ENCODE peak calls at places on chromosome 10, in four cellular contexts. C is IMR-90, A is neuronal stem cell, F is mesendoderm. K is an unnamed sample.

GRCh38 chr10:68721673-68721963 is 579 bp downstream of the CCAR1 start:
- DNase-seq in C (no peak), A (no peak), F (peak), K (no peak)

GRCh38 chr10:70265032-70265689 is 18.6 kb downstream of the NPFFR1 start:
- DNase-seq in C (no peak), A (no peak), F (peak), K (peak)

GRCh38 chr10:95295031-95295755 is 4.4 kb upstream of the PDLIM1 start:
- DNase-seq in C (peak), A (no peak), F (peak), K (peak)

GRCh38 chr10:22010973-22011408 is 7.5 kb upstream of the DNAJC1 start:
- DNase-seq in C (peak), A (no peak), F (no peak), K (no peak)

GRCh38 chr10:133453516-133454203 is at the start of gene SCART1:
- DNase-seq in C (no peak), A (no peak), F (no peak), K (no peak)

GRCh38 chr10:131933695-131934086 is 32.9 kb downstream of the PPP2R2D start:
- DNase-seq in C (no peak), A (no peak), F (no peak), K (no peak)

GRCh38 chr10:69452676-69453415 is 1.6 kb downstream of the TSPAN15 start:
- DNase-seq in C (no peak), A (no peak), F (no peak), K (no peak)

GRCh38 chr10:88041243-88042161 is 178.1 kb downstream of the PTEN start:
- DNase-seq in C (peak), A (no peak), F (no peak), K (no peak)

GRCh38 chr10:118977022-118977599 is 52.4 kb upstream of the NANOS1 start:
- DNase-seq in C (no peak), A (no peak), F (no peak), K (no peak)

GRCh38 chr10:30070001-30070759 is 10.8 kb upstream of the JCAD start:
- DNase-seq in C (no peak), A (no peak), F (peak), K (no peak)

GRCh38 chr10:123009105-123009805 is 449 bp downstream of the ACADSB start:
- DNase-seq in C (no peak), A (peak), F (peak), K (no peak)

GRCh38 chr10:108789911-108790310 is 1133.4 kb downstream of the XPNPEP1 start:
- DNase-seq in C (peak), A (no peak), F (no peak), K (no peak)

GRCh38 chr10:1923586-1923985 is 186.3 kb upstream of the ADARB2 start:
- DNase-seq in C (no peak), A (no peak), F (no peak), K (no peak)

GRCh38 chr10:98460837-98461499 is 14.2 kb upstream of the HPS1 start:
- DNase-seq in C (peak), A (no peak), F (peak), K (no peak)

GRCh38 chr10:88318803-88319202 is 264.3 kb downstream of the RNLS start:
- DNase-seq in C (no peak), A (no peak), F (peak), K (no peak)

GRCh38 chr10:26839966-26840627 is 20.7 kb downstream of the ABI1 start:
- DNase-seq in C (peak), A (no peak), F (no peak), K (no peak)

GRCh38 chr10:102678842-102679289 is 34.6 kb downstream of the TRIM8 start:
- DNase-seq in C (peak), A (peak), F (peak), K (peak)

GRCh38 chr10:3516191-3516590 is 268.8 kb downstream of the KLF6 start:
- DNase-seq in C (no peak), A (peak), F (no peak), K (no peak)

GRCh38 chr10:69333205-69333604 is 54.9 kb downstream of the HK1 start:
- DNase-seq in C (no peak), A (no peak), F (peak), K (no peak)

GRCh38 chr10:18157909-18158308 is 17.7 kb downstream of the CACNB2 start:
- DNase-seq in C (peak), A (no peak), F (no peak), K (no peak)

GRCh38 chr10:100448977-100449376 is 13.8 kb upstream of the WNT8B start:
- DNase-seq in C (no peak), A (no peak), F (no peak), K (no peak)

GRCh38 chr10:105952153-105952552 is 1212.4 kb downstream of the SORCS1 start:
- DNase-seq in C (peak), A (peak), F (peak), K (peak)

GRCh38 chr10:1464866-1465265 is 272.5 kb downstream of the ADARB2 start:
- DNase-seq in C (no peak), A (no peak), F (no peak), K (no peak)

GRCh38 chr10:113055458-113055857 is 105.4 kb downstream of the TCF7L2 start:
- DNase-seq in C (no peak), A (no peak), F (no peak), K (no peak)
- H2AK5ac ChIP-seq in C (peak), A (no peak), F (no peak), K (no peak)

DNA sequence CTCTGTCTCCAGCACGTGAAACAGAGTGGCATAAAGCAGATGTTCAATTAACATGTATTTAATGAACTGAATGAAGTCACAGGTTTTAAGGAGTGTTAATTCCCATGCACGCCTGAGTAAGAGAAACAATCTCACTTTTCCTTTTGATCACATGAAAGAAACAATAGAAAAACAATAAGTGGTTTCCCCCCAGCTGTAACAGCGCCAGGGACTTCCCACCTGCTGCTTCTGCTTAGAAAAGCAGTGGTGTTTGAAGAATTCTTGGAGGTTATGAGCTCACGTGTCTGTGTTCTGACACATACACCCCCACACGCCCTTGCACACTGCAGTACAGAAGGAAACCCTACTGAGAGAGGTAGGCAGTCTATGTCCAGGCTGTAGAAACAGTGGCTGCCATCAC is 51.3 kb upstream of the FRMD4A start:
- DNase-seq in C (peak), A (no peak), F (no peak), K (no peak)
- H2AK5ac ChIP-seq in C (peak), A (no peak), F (no peak), K (no peak)

DNA sequence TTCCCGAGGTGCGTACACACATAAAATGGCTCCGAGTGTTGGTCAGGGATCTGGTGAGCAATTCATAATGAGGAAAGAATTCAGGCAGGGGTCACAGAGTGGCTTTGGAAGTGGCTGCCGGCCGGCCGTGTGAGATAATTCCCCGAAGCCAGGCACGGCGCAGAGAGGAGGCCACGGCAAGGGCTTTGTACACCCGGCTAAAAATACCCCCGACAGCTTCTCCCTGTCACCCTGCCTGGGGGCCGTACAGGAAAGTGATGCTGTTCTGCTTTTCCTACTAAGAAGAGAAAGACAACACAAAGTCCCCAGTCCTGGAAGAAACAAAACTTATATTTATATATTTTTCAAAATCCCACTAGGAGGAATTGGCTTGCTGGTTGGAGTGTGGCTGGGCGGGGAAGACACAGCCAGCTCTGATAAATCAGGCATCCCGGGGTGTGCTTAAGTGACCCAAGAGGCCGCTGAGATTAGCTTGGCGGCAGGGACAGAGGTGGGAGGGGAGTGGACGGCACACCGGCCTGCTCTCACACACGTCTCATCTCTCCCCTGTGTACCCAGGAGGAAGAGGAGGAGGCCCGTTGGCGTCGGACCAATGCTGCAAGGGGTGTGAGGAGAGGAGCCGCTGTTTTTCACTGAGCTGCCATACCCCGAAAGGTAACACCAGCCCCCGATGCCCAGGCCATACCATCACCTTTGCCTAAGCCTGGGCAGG is 70.5 kb downstream of the ZMIZ1 start:
- DNase-seq in C (peak), A (no peak), F (no peak), K (no peak)
- H2AK5ac ChIP-seq in C (peak), A (no peak), F (no peak), K (peak)

GRCh38 chr10:92699193-92699517 is 9.4 kb downstream of the HHEX start:
- DNase-seq in C (no peak), A (no peak), F (no peak), K (no peak)

GRCh38 chr10:92699518-92700272 is 9.9 kb downstream of the HHEX start:
- DNase-seq in C (peak), A (peak), F (peak), K (peak)

GRCh38 chr10:92695679-92696605 is 6.2 kb downstream of the HHEX start:
- DNase-seq in C (peak), A (peak), F (no peak), K (peak)

GRCh38 chr10:92697663-92698511 is 8.1 kb downstream of the HHEX start:
- DNase-seq in C (peak), A (no peak), F (no peak), K (no peak)

GRCh38 chr10:92696606-92697383 is 7.0 kb downstream of the HHEX start:
- DNase-seq in C (no peak), A (no peak), F (peak), K (no peak)
- H2AK5ac ChIP-seq in C (peak), A (no peak), F (no peak), K (no peak)

GRCh38 chr10:31739759-31740158 is 188.9 kb downstream of the ARHGAP12 start:
- DNase-seq in C (peak), A (no peak), F (peak), K (no peak)
- H2AK5ac ChIP-seq in C (no peak), A (no peak), F (no peak), K (no peak)